ENCODE peak calls at places on chromosomes 1 and 21, in four cellular contexts. T is cardiac fibroblast, L is LoVo, J is left lung. N is an unnamed sample.

GRCh38 chr1:198185101-198185500 is 28.3 kb downstream of the NEK7 start:
- DNase-seq in T (no peak), L (no peak), J (no peak), N (no peak)

GRCh38 chr1:171434717-171435346 is 50.5 kb upstream of the PRRC2C start:
- DNase-seq in T (peak), L (peak), J (peak), N (peak)

GRCh38 chr1:203346060-203346754 is 4.7 kb downstream of the FMOD start:
- DNase-seq in T (no peak), L (no peak), J (no peak), N (no peak)

GRCh38 chr1:161261859-161262225 is 3.3 kb downstream of the PCP4L1 start:
- DNase-seq in T (no peak), L (no peak), J (no peak), N (no peak)

GRCh38 chr1:18697541-18697940 is 66.9 kb downstream of the PAX7 start:
- DNase-seq in T (no peak), L (no peak), J (no peak), N (no peak)

GRCh38 chr1:45348966-45349677 is 8.9 kb upstream of the MUTYH start:
- DNase-seq in T (peak), L (no peak), J (no peak), N (no peak)

GRCh38 chr1:117871013-117871412 is 58.4 kb downstream of the GDAP2 start:
- DNase-seq in T (no peak), L (no peak), J (no peak), N (no peak)

GRCh38 chr1:38038836-38039235 is 7.8 kb downstream of the POU3F1 start:
- DNase-seq in T (no peak), L (no peak), J (no peak), N (peak)

GRCh38 chr1:201126832-201127754 is at the start of gene ASCL5:
- DNase-seq in T (no peak), L (peak), J (peak), N (no peak)

GRCh38 chr1:54363925-54364324 is 42.3 kb downstream of the SSBP3 start:
- DNase-seq in T (no peak), L (no peak), J (no peak), N (no peak)

GRCh38 chr21:46421191-46421750 is 37.4 kb upstream of the DIP2A start:
- DNase-seq in T (no peak), L (no peak), J (no peak), N (no peak)

GRCh38 chr1:223887724-223888428 is 42.1 kb upstream of the TP53BP2 start:
- DNase-seq in T (peak), L (no peak), J (no peak), N (peak)

GRCh38 chr1:23646086-23646485 is 45.5 kb upstream of the RPL11 start:
- DNase-seq in T (no peak), L (no peak), J (no peak), N (no peak)

GRCh38 chr1:228060458-228061190 is 21.9 kb upstream of the ARF1 start:
- DNase-seq in T (peak), L (no peak), J (peak), N (peak)

GRCh38 chr1:9078035-9078948 is 8.9 kb upstream of the SLC2A5 start:
- DNase-seq in T (peak), L (peak), J (no peak), N (no peak)

GRCh38 chr1:3135073-3135745 is 66.2 kb downstream of the PRDM16 start:
- DNase-seq in T (no peak), L (no peak), J (no peak), N (no peak)

GRCh38 chr1:184163674-184164470 is 112.3 kb downstream of the TSEN15 start:
- DNase-seq in T (peak), L (no peak), J (no peak), N (peak)

GRCh38 chr21:33028271-33028670 is 2.5 kb downstream of the OLIG2 start:
- DNase-seq in T (no peak), L (no peak), J (no peak), N (no peak)

GRCh38 chr1:84492726-84493125 is 13.5 kb upstream of the SPATA1 start:
- DNase-seq in T (no peak), L (no peak), J (no peak), N (no peak)

GRCh38 chr1:109193653-109194590 is 19.8 kb upstream of the SARS1 start:
- DNase-seq in T (no peak), L (no peak), J (peak), N (peak)

GRCh38 chr1:33455537-33456301 is 16.7 kb upstream of the ZSCAN20 start:
- DNase-seq in T (peak), L (peak), J (no peak), N (peak)

GRCh38 chr1:153260980-153261792 is 1.7 kb downstream of the LORICRIN start:
- DNase-seq in T (peak), L (no peak), J (no peak), N (peak)

GRCh38 chr1:111032295-111032897 is 68.7 kb upstream of the LRIF1 start:
- DNase-seq in T (peak), L (peak), J (no peak), N (peak)

GRCh38 chr1:25738507-25738906 is 61.5 kb upstream of the SELENON start:
- DNase-seq in T (no peak), L (no peak), J (no peak), N (no peak)

GRCh38 chr1:98102369-98103030 is 181.7 kb upstream of the DPYD start:
- DNase-seq in T (peak), L (no peak), J (no peak), N (no peak)

GRCh38 chr1:232578681-232579195 is 51.2 kb downstream of the SIPA1L2 start:
- DNase-seq in T (peak), L (no peak), J (no peak), N (no peak)

GRCh38 chr1:14915356-14916054 is 238.0 kb upstream of the TMEM51 start:
- DNase-seq in T (peak), L (peak), J (no peak), N (peak)

GRCh38 chr1:155007253-155007828 is 4.7 kb downstream of the ZBTB7B start:
- DNase-seq in T (no peak), L (no peak), J (no peak), N (no peak)